ENCODE peak calls at places on chromosomes 16 and 17, in six cellular contexts. U is GM12891, K is H1, T is K562, G is HepG2, N is GM12878. B is an unnamed sample.

GRCh38 chr16:53713403-53714013 is 9.6 kb downstream of the FTO start:
- DNase-seq in U (no peak), T (no peak), N (no peak), K (no peak), G (no peak), B (no peak)

GRCh38 chr17:32157225-32157624 is 14.9 kb downstream of the RHOT1 start:
- DNase-seq in N (no peak), T (no peak), U (no peak), G (no peak), K (no peak), B (no peak)

GRCh38 chr17:17181666-17182600 is 24.2 kb downstream of the PLD6 start:
- DNase-seq in T (no peak), N (peak), U (no peak), G (no peak), K (no peak), B (no peak)

GRCh38 chr16:29862383-29862883 is 593 bp downstream of the CDIPT start:
- DNase-seq in N (no peak), T (peak), U (no peak), K (no peak), G (no peak), B (no peak)

GRCh38 chr16:50876263-50876662 is 134.4 kb downstream of the CYLD start:
- DNase-seq in K (no peak), U (no peak), G (no peak), N (no peak), T (no peak), B (no peak)

GRCh38 chr16:60655514-60656153 is 1380.6 kb downstream of the CDH8 start:
- DNase-seq in K (no peak), N (no peak), U (no peak), T (no peak), G (no peak), B (no peak)

GRCh38 chr17:77400445-77400870 is 259.7 kb downstream of the SEC14L1 start:
- DNase-seq in N (no peak), K (no peak), U (peak), G (no peak), T (peak), B (peak)

GRCh38 chr17:64507418-64507766 is 615 bp downstream of the CEP95 start:
- DNase-seq in G (peak), U (peak), N (no peak), T (peak), K (no peak), B (no peak)

GRCh38 chr17:63611354-63611753 is 10.7 kb downstream of the TACO1 start:
- DNase-seq in K (no peak), U (no peak), T (no peak), G (no peak), N (no peak), B (no peak)

GRCh38 chr16:70157105-70157476 is 16.5 kb upstream of the CLEC18C start:
- DNase-seq in K (no peak), G (no peak), U (no peak), N (no peak), T (no peak), B (no peak)

GRCh38 chr16:15502041-15502725 is 67.8 kb downstream of the BMERB1 start:
- DNase-seq in T (peak), N (no peak), K (no peak), G (peak), U (no peak), B (no peak)

GRCh38 chr16:28553776-28554633 is at the start of gene SGF29:
- DNase-seq in G (peak), K (peak), T (peak), U (peak), N (peak), B (peak)

GRCh38 chr17:78774456-78774855 is 7.6 kb downstream of the CYTH1 start:
- DNase-seq in K (no peak), T (no peak), U (no peak), N (no peak), G (no peak), B (no peak)

GRCh38 chr17:6548578-6549330 is 7.6 kb downstream of the PITPNM3 start:
- DNase-seq in K (no peak), G (peak), T (no peak), U (no peak), N (peak), B (peak)

GRCh38 chr16:5865231-5865630 is 767.6 kb upstream of the EEF2KMT start:
- DNase-seq in U (no peak), K (no peak), N (no peak), G (no peak), T (no peak), B (no peak)

GRCh38 chr16:71216714-71217113 is 13.8 kb downstream of the HYDIN start:
- DNase-seq in N (no peak), G (no peak), K (no peak), U (no peak), T (no peak), B (no peak)

GRCh38 chr17:17285951-17286350 is 4.9 kb upstream of the COPS3 start:
- DNase-seq in N (no peak), U (no peak), K (no peak), G (no peak), T (no peak), B (no peak)

GRCh38 chr17:6305613-6306360 is 129.1 kb downstream of the AIPL1 start:
- DNase-seq in U (no peak), N (no peak), G (no peak), K (no peak), T (no peak), B (no peak)

GRCh38 chr17:31294839-31295488 is 2.1 kb downstream of the OMG start:
- DNase-seq in K (no peak), U (no peak), N (no peak), G (no peak), T (no peak), B (no peak)

GRCh38 chr16:50742521-50743150 is 750 bp downstream of the CYLD start:
- DNase-seq in T (peak), U (no peak), K (no peak), G (no peak), N (no peak), B (peak)

GRCh38 chr17:35294756-35295155 is 51.9 kb downstream of the SLFN5 start:
- DNase-seq in K (no peak), G (no peak), U (no peak), N (no peak), T (no peak), B (no peak)

GRCh38 chr17:79212150-79213087 is 137.8 kb downstream of the ENGASE start:
- DNase-seq in G (no peak), U (no peak), T (no peak), K (no peak), N (no peak), B (no peak)

GRCh38 chr16:3022697-3023414 is 886 bp downstream of the HCFC1R1 start:
- DNase-seq in K (no peak), T (no peak), N (no peak), G (no peak), U (no peak), B (no peak)

GRCh38 chr16:82651921-82652601 is 25.3 kb downstream of the CDH13 start:
- DNase-seq in K (no peak), G (no peak), U (no peak), N (peak), T (no peak), B (no peak)

GRCh38 chr17:1344521-1344920 is 55.5 kb downstream of the YWHAE start:
- DNase-seq in T (no peak), N (no peak), G (no peak), U (no peak), K (no peak), B (no peak)

GRCh38 chr17:48588074-48588415 is 2.0 kb downstream of the HOXB3 start:
- DNase-seq in K (no peak), N (no peak), G (no peak), T (no peak), U (no peak), B (no peak)

GRCh38 chr17:59361386-59361785 is 29.9 kb downstream of the YPEL2 start:
- DNase-seq in K (no peak), N (no peak), T (no peak), G (no peak), U (no peak), B (no peak)

GRCh38 chr17:39408360-39408759 is 6.9 kb upstream of the FBXL20 start:
- DNase-seq in T (no peak), N (no peak), G (no peak), U (no peak), K (no peak), B (no peak)

GRCh38 chr17:27473748-27474609 is 17.7 kb downstream of the KSR1 start:
- DNase-seq in U (no peak), T (peak), G (no peak), K (no peak), N (peak), B (no peak)

DNA sequence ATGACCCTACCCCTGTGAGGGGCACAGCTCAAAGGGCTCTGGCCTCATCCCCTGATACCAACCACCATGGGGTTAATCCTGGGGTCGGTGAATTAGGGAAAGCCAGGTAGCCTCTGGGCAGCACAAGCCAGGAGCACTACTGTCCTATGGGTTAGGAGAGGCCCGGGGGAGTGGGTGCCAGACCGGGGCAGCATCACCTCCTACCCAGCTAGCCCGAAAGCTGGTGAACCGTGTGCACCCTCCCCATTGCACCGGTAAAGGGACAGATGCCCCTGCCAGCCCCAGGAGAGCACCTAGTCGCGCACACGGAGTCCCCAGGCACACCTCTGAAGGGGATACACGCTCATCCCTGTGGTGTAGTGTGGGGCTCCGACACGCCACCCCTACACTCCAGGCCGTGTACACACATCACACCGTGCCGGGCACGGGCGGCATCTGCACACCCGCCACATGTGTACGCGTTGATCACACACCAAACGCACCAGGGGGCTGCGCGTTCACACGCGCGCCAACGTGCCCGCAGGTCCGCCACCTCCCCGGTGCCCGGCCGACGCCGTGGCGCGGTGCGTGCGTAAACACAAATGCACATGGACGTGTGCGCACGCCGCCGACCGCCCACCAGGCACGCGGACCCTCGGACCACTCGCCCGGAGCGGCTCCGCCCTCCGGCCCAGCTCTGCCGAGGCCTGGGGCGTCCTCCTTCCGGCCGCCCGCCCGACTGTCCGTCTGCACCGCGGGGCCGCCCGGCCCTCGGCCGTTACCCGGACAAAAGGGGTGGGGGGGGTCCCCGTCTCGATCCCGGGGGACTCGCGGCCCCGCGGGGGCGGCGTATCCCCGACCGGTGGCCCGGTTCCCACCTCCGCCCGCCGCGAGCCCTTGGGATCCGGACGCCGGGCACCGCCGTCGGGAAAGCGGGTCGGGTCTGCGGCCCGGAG is 785 bp downstream of the UBALD1 start:
- DNase-seq in U (peak), K (no peak), G (peak), N (no peak), T (no peak), B (peak)
- TF ChIP-seq TAF1 in U (no peak), K (peak), G (no peak), N (no peak), T (no peak), B (no peak)

GRCh38 chr16:67538666-67539101 is 10.1 kb downstream of the RIPOR1 start:
- DNase-seq in K (no peak), G (no peak), T (no peak), U (no peak), N (no peak), B (no peak)

GRCh38 chr16:67535201-67535600 is 6.6 kb downstream of the RIPOR1 start:
- DNase-seq in T (no peak), G (no peak), K (no peak), N (no peak), U (no peak), B (no peak)

GRCh38 chr16:67539271-67539670 is 10.6 kb downstream of the RIPOR1 start:
- DNase-seq in N (no peak), G (no peak), K (no peak), T (no peak), U (no peak), B (no peak)

GRCh38 chr16:67537636-67538591 is 9.3 kb downstream of the RIPOR1 start:
- DNase-seq in G (no peak), U (peak), T (no peak), K (no peak), N (no peak), B (peak)

DNA sequence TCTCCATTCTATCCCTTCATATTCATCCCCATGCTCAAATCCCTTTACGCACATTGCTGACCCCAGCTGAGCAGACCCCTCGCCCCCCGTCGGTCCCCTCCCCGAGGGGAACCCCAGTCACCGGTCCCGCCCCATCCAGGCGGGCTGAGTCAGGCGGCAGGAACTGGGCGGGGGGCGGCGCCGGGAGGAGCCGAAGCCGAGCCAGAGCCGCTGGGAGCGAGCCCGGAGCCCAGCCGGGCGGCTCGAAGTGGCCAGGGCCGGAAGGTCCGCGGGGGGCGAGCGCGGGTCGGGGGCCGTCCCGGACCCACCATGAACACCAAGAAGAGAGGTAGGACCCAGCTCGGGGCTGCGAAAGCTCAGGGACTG is 8.6 kb downstream of the RIPOR1 start:
- DNase-seq in G (no peak), U (no peak), N (no peak), T (no peak), K (no peak), B (peak)
- TF ChIP-seq POLR2A in G (no peak), U (no peak), N (peak), T (no peak), K (no peak), B (peak)

GRCh38 chr16:11514283-11514682 is 72.4 kb downstream of the LITAF start:
- DNase-seq in G (no peak), T (no peak), K (no peak), N (no peak), U (no peak), B (no peak)
- TF ChIP-seq POLR2AphosphoS5 in G (no peak), T (no peak), K (no peak), N (no peak), U (no peak), B (no peak)

GRCh38 chr17:82238562-82239201 is 9.8 kb downstream of the SLC16A3 start:
- DNase-seq in N (no peak), G (no peak), U (no peak), T (peak), K (no peak), B (no peak)
- TF ChIP-seq TAF1 in N (no peak), G (no peak), U (no peak), T (peak), K (no peak), B (no peak)

GRCh38 chr17:45149669-45150603 is 1.7 kb downstream of the HEXIM1 start:
- DNase-seq in T (peak), U (no peak), N (no peak), K (no peak), G (no peak), B (no peak)
- TF ChIP-seq POLR2A in T (peak), U (peak), N (peak), K (peak), G (no peak), B (peak)

DNA sequence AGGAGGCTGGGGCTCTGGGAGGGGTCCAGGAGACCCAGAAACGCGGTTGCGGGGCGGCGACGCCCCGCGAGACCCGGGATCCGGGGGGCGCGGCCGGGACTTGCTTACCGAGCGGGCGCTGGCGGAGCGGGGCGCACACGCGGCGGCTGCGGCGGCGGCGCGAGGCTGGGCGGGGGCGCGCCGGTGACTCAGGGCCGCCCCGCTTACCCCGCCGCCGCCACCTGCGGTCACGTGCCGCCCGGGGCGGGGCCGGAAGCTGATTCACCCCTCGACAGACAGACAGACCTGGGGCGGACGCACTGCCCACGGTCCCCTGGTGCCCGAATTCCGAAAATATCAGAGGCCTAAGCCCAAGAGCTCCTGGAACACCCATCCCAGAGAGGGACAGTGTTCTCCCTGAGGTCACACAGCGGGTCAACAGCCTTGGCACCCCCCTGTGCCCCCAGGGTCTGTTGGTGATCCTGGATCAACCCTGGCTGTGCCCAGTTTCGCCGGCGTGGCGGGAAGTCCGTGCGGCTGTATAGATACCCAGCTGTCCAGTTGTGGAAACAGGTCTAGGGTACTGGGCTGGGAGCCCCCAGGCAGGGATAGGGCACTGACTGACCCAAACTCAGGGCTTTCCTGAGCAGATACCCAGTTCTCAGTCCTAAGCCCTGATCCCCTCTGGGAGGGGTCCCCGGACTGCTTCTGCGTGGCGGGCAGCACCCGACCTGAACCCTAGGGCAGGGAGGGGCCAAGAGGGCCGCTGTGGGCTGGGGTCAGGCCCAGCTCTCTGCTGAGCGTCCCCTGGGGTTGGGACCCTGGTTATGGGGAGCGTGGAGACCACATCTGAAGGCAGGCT is at the start of gene FAM83G:
- DNase-seq in K (peak), G (peak), U (peak), N (peak), T (peak), B (peak)
- TF ChIP-seq POLR2AphosphoS5 in K (no peak), G (peak), U (peak), N (peak), T (peak), B (no peak)

GRCh38 chr16:85231959-85232358 is 119.7 kb upstream of the CIBAR2 start:
- DNase-seq in N (no peak), G (no peak), T (no peak), K (no peak), U (no peak), B (no peak)
- TF ChIP-seq TAF1 in N (no peak), G (no peak), T (no peak), K (no peak), U (no peak), B (no peak)

GRCh38 chr16:11080999-11081630 is 136.8 kb downstream of the CLEC16A start:
- DNase-seq in U (no peak), N (no peak), K (no peak), G (no peak), T (no peak), B (no peak)

GRCh38 chr16:11078812-11079459 is 134.6 kb downstream of the CLEC16A start:
- DNase-seq in T (no peak), G (no peak), K (no peak), U (no peak), N (no peak), B (no peak)

GRCh38 chr16:11080327-11080967 is 136.1 kb downstream of the CLEC16A start:
- DNase-seq in K (no peak), G (no peak), U (no peak), T (no peak), N (no peak), B (no peak)

GRCh38 chr16:11082108-11082859 is 137.9 kb downstream of the CLEC16A start:
- DNase-seq in G (no peak), K (no peak), T (no peak), N (no peak), U (no peak), B (no peak)

DNA sequence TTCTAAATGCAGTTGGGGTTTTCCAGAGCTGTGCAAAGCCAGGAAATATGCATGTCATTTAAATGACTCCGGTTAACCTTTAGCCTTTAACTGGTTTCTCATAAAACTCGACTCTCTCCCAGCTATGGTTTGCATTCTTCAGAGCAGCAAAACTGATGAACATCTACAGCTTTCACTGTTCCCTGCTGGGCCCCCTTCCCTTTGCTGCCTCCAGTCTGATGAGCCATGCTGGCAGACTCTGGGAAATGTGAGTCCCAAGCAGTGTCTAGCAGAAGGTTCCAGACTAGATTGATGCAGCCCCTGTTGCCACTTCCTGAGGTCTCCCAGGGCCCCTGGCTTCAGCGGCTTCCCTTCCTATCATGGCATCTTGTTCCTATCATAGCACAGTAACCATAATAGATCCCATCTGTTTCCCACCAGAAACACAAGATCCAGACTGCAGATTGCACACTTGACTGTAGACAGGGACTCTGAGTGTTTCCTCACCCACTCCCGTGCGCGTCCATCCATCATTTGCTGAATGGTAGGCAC is 135.4 kb downstream of the CLEC16A start:
- DNase-seq in T (no peak), N (no peak), G (no peak), U (no peak), K (no peak), B (no peak)
- TF ChIP-seq POLR2A in T (no peak), N (no peak), G (no peak), U (no peak), K (no peak), B (no peak)

B was measured in GM12892.